ENCODE peak calls at places on chromosomes 7 and 10, in seven cellular contexts. S, T, C, V, U, X and E are unnamed samples.

GRCh38 chr7:149683191-149683590 is 90.2 kb downstream of the ZNF467 start:
- DNase-seq in S (no peak), T (no peak), C (no peak), V (no peak), U (no peak), X (no peak), E (no peak)

GRCh38 chr10:54402576-54402975 is 398.5 kb downstream of the PCDH15 start:
- DNase-seq in S (no peak), T (no peak), C (no peak), V (no peak), U (no peak), X (no peak), E (peak)

GRCh38 chr10:102611514-102612095 is 32.7 kb upstream of the TRIM8 start:
- DNase-seq in S (peak), T (peak), C (no peak), V (no peak), U (no peak), X (no peak), E (no peak)

GRCh38 chr7:6502886-6503285 is 48.4 kb downstream of the GRID2IP start:
- DNase-seq in S (no peak), T (no peak), C (no peak), V (no peak), U (peak), X (peak), E (no peak)

GRCh38 chr7:38685851-38686250 is 54.7 kb upstream of the AMPH start:
- DNase-seq in S (no peak), T (no peak), C (no peak), V (no peak), U (no peak), X (no peak), E (no peak)

GRCh38 chr10:73956476-73957338 is 41.2 kb upstream of the VCL start:
- DNase-seq in S (no peak), T (no peak), C (no peak), V (no peak), U (no peak), X (peak), E (peak)

GRCh38 chr10:71852335-71852937 is 1.4 kb upstream of the PSAP start:
- DNase-seq in S (peak), T (no peak), C (no peak), V (no peak), U (no peak), X (no peak), E (no peak)

GRCh38 chr10:117609095-117609821 is 66.7 kb downstream of the EMX2 start:
- DNase-seq in S (peak), T (peak), C (peak), V (no peak), U (peak), X (peak), E (no peak)

GRCh38 chr10:99921948-99922347 is 87.8 kb downstream of the DNMBP start:
- DNase-seq in S (no peak), T (no peak), C (peak), V (peak), U (no peak), X (no peak), E (no peak)

GRCh38 chr7:157402911-157403534 is 66.2 kb downstream of the DNAJB6 start:
- DNase-seq in S (peak), T (no peak), C (no peak), V (no peak), U (no peak), X (no peak), E (peak)

GRCh38 chr10:85315657-85316056 is 987.3 kb downstream of the CCSER2 start:
- DNase-seq in S (no peak), T (no peak), C (no peak), V (no peak), U (no peak), X (no peak), E (no peak)

GRCh38 chr7:55365103-55365679 is at the start of gene LANCL2:
- DNase-seq in S (no peak), T (peak), C (peak), V (no peak), U (peak), X (peak), E (no peak)

GRCh38 chr7:55366461-55367138 is 1.5 kb downstream of the LANCL2 start:
- DNase-seq in S (no peak), T (no peak), C (no peak), V (no peak), U (no peak), X (no peak), E (peak)

GRCh38 chr7:55363386-55364170 is 1.6 kb upstream of the LANCL2 start:
- DNase-seq in S (no peak), T (no peak), C (no peak), V (no peak), U (no peak), X (no peak), E (no peak)

GRCh38 chr7:55367283-55367840 is 2.2 kb downstream of the LANCL2 start:
- DNase-seq in S (no peak), T (no peak), C (no peak), V (no peak), U (no peak), X (no peak), E (no peak)

GRCh38 chr7:55365680-55366460 is 733 bp downstream of the LANCL2 start:
- DNase-seq in S (peak), T (peak), C (peak), V (peak), U (peak), X (peak), E (peak)
- TF ChIP-seq POLR2A in S (peak), T (peak), C (peak), V (peak), U (peak), X (peak), E (peak)

DNA sequence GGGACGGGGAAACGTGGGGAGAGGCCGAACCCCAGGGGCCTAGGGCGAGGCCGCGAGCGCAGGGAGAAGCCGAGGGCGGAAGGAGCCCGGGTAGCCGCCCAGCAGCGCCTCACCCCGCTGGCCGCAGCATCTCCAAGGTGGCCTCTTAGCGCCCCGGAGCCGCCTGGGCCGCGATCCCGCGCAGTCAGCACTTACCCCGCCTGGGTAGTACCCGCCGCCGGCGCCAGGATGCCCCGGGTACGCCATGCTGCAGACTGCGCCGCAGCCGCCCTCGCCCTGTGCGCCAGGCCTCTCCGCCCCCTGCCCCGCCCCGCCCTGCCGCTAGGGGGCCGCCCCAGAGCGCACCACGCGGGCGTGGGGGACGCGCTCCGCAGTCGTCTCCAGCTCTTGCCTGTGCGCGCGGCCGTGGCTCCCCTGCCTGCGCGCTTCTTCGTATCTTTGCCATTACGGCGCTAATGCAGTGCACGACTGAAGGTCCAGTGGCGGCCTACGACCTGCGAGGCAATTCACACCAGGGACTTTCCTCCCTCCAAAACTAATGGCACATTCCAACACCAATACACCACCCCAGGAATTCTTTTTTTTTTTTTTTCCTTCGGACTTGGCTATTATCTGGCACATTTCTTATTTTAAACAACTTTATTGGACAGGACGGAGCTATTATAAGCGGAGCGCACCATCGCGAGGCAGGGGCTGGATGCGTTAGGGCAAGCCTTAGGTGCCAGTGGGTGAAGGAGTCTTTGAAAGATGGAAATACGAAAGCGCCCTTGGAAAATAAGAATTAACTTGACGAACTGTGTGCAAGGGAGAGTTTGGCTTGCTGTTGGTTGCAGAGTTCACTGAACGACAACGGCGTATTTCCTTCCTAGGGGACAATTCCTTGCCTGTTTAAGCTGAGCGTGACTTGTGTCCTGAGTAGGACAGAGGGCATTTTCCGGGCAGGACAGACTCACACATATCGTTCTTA is at the start of gene SRI:
- DNase-seq in S (peak), T (peak), C (peak), V (peak), U (peak), X (peak), E (peak)
- TF ChIP-seq POLR2A in S (no peak), T (peak), C (peak), V (peak), U (peak), X (peak), E (peak)

GRCh38 chr7:73736885-73737284 is 1.7 kb downstream of the ABHD11 start:
- DNase-seq in S (no peak), T (no peak), C (no peak), V (no peak), U (no peak), X (no peak), E (no peak)
- TF ChIP-seq POLR2A in S (no peak), T (no peak), C (no peak), V (no peak), U (no peak), X (no peak), E (no peak)

DNA sequence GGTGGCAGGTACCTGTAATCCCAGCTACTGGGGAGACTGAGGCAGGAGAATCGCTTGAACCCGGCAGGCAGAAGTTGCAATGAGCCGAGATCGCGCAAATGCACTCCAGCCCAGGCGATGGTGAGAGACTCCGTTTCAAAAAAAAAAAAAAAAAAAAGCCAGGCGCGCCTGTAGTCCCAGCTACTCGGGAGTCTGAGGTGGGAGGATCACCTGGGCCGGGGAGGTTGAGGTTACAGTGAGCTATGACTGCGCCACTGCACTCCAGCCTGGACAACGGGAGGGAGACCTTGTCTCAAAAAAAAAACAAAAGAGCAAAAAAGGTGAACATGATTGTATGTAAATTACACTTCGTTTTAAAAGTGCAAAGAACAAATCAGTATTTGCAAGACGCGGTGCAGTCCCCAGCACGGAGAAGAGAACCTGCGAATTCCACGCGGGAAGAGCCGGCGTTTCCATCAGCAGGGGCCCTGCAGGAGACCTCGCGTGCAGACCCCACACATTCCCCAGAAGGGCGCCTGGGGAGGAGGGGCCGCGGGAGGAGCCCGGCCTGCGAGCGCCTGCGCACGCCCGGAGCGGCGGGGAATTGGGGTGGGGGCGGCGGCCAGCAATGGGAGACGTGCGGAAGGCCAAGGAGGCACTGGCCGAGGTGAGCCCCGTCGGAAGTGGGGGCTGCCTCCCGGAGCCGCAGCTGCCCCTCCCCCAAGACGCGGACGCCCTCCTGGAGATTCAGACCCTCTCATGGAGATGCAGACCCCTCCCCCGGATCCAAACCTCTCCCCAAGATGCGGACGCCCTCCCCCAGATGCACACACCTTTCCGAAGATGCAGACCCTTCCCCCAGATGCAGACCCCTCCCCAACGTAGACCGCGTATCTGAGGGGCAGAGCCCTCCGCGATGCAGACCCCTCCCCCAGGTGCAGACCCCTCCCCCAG is 16.7 kb upstream of the SUN1 start:
- DNase-seq in S (peak), T (peak), C (peak), V (no peak), U (peak), X (peak), E (peak)
- TF ChIP-seq POLR2A in S (no peak), T (peak), C (no peak), V (no peak), U (no peak), X (peak), E (no peak)